ENCODE peak calls at places on chromosomes 5 and 9, in nine cellular contexts. H is PC-3, O is fibroblast of lung, N is HCT116, V is MM.1S, T is neuronal stem cell, M is GM12878, G is A549, I is IMR-90. P is an unnamed sample.

GRCh38 chr5:146213210-146213838 is 9.9 kb downstream of the RBM27 start:
- DNase-seq in N (no peak), H (no peak), G (peak; percentile 41), T (no peak), I (peak; percentile 4), M (no peak), V (no peak), O (peak; percentile 47), P (no peak)

GRCh38 chr9:126869368-126869767 is 8.9 kb downstream of the ZBTB34 start:
- DNase-seq in V (no peak), M (no peak), G (no peak), I (peak; percentile 10), N (no peak), O (peak; percentile 52), T (no peak), H (no peak), P (no peak)

GRCh38 chr5:67493676-67494075 is 297.1 kb upstream of the CD180 start:
- DNase-seq in N (peak; percentile 3), T (no peak), V (no peak), I (no peak), O (peak; percentile 6), H (peak; percentile 43), M (no peak), G (peak; percentile 26), P (no peak)

GRCh38 chr5:178351950-178352349 is 119.3 kb upstream of the PHYKPL start:
- DNase-seq in G (no peak), O (no peak), N (no peak), I (no peak), M (no peak), T (no peak), H (no peak), V (no peak), P (no peak)

GRCh38 chr9:110440161-110440560 is 102.5 kb upstream of the TXNDC8 start:
- DNase-seq in H (peak; percentile 13), O (peak; percentile 95), M (no peak), I (peak; percentile 96), N (no peak), T (no peak), V (no peak), G (no peak), P (no peak)

GRCh38 chr5:80255425-80255751 is 460 bp downstream of the SERINC5 start:
- DNase-seq in T (peak; percentile 49), V (peak; percentile 44), I (peak; percentile 50), N (no peak), H (peak; percentile 53), G (peak; percentile 51), M (no peak), O (peak; percentile 68), P (no peak)

GRCh38 chr5:106189121-106189809 is 1481.5 kb downstream of the EFNA5 start:
- DNase-seq in T (no peak), M (no peak), I (no peak), O (no peak), V (no peak), N (no peak), G (no peak), H (peak; percentile 60), P (no peak)

GRCh38 chr5:69368458-69369368 is 607 bp downstream of the AK6 start:
- DNase-seq in I (peak; percentile 54), T (peak; percentile 11), H (peak; percentile 16), N (peak; percentile 31), V (no peak), M (no peak), G (peak; percentile 3), O (peak; percentile 59), P (no peak)

GRCh38 chr5:41290810-41291209 is 77.5 kb upstream of the C6 start:
- DNase-seq in M (no peak), N (no peak), T (no peak), H (no peak), I (no peak), V (no peak), G (no peak), O (no peak), P (no peak)

GRCh38 chr5:170329524-170329923 is 31.9 kb upstream of the LCP2 start:
- DNase-seq in V (no peak), I (no peak), N (no peak), G (no peak), O (no peak), T (no peak), M (no peak), H (no peak), P (no peak)
- H3K4me2 ChIP-seq in V (no peak overlapping the region), I (no peak overlapping the region), N (no peak overlapping the region), G (no peak overlapping the region), O (no peak overlapping the region), T (no peak overlapping the region), M (no peak overlapping the region), H (no peak overlapping the region), P (no peak overlapping the region)

GRCh38 chr9:71937070-71937625 is 25.7 kb downstream of the C9orf85 start:
- DNase-seq in M (no peak), V (no peak), G (no peak), N (no peak), T (no peak), I (no peak), H (no peak), O (no peak), P (no peak)
- H3K4me2 ChIP-seq in M (no peak overlapping the region), V (no peak overlapping the region), G (no peak overlapping the region), N (no peak overlapping the region), T (no peak overlapping the region), I (no peak overlapping the region), H (no peak overlapping the region), O (no peak overlapping the region), P (peak overlapping the region; percentile 94)

DNA sequence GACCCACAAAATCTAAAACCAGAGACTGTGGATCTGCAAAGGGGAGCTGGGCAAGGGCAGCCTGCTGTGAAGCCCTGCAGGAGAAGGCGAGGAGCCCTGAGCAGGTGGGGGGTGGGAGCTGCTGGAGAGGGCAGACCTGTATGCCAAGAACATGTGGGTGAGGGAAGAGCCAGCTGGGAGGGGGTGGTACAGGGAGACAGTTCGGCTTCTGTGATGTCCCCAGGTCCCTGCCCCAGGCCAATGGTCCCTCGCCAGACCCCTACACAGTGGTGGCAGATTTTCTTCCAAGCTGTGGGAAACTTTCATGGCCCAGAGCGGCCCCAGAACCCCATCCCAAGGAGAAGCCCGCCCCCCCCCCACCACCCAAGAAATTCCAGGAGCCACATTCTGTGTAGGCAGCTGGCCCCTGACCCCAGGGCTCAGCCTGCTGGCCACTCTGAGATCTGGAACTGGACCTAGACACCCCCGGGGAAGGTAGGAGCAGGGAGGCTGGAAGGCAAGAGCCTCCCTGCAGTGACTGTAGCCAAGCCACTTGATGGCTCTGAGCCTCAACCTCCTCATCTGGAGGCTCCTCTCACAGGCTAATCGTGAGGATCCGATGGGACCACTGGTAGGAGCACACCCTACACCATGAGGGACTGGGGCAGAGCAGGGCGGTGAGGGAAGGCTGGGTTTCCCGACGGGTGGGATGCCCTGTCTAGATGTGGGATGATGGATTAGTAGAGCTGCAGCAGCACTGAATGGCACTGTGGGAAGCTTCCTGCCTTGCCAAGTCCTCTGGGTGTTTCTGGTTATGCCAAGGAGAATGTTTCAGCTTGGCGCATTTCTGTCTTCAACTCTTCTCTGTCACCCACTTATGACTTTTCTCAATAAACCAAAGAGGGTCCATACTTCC is 22.6 kb upstream of the CSF1R start:
- DNase-seq in N (no peak), G (no peak), M (no peak), O (no peak), T (no peak), I (no peak), H (no peak), V (no peak), P (no peak)
- H3K4me2 ChIP-seq in N (no peak overlapping the region), G (no peak overlapping the region), M (no peak overlapping the region), O (no peak overlapping the region), T (no peak overlapping the region), I (no peak overlapping the region), H (no peak overlapping the region), V (no peak overlapping the region), P (no peak overlapping the region)

DNA sequence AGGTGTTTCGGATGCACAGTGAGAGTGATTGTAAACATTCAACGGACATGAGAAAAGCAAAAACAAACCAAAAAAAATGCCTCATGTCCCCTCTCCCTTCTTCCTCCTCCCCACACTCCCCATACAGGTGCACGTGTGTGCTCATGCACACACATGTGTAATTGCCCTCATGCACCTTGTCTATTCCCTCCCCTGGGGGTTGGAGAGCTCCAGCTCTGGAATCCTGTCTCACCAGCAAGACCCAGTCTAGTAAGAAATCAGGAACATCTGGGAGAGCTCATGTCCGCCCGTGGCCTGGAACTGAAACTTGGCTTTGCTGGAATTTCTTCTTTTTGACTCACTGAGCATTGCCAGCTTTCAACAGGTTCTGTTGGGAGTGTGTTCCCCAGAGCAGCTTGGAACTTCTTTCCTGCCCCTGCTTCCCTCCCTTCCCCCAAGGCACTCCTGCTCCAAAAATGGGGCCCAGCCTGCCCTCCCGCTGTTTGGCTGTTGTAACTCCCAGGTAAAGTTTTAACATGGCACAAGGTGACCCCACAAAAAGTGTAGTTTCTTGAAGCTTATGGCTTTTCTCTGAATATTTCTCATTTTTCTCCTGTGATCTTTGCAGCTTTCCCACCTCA is 190.1 kb downstream of the NR3C1 start:
- DNase-seq in H (no peak), V (no peak), T (no peak), O (peak; percentile 66), M (no peak), I (peak; percentile 54), G (no peak), N (no peak), P (no peak)
- H3K4me2 ChIP-seq in H (no peak overlapping the region), V (peak overlapping the region; percentile 60), T (no peak overlapping the region), O (peak overlapping the region; percentile 65), M (peak overlapping the region; percentile 85), I (no peak overlapping the region), G (no peak overlapping the region), N (no peak overlapping the region), P (peak overlapping the region; percentile 52)

GRCh38 chr5:154683101-154683757 is 71.9 kb upstream of the LARP1 start:
- DNase-seq in G (no peak), H (no peak), M (no peak), N (no peak), T (no peak), O (no peak), V (peak; percentile 50), I (no peak), P (no peak)

GRCh38 chr5:154674029-154674428 is 81.1 kb upstream of the LARP1 start:
- DNase-seq in O (no peak), N (no peak), T (no peak), V (no peak), M (no peak), G (no peak), I (no peak), H (no peak), P (no peak)

GRCh38 chr5:154677921-154678320 is 77.3 kb upstream of the LARP1 start:
- DNase-seq in I (peak; percentile 19), O (peak; percentile 30), G (peak; percentile 11), T (no peak), M (no peak), H (no peak), V (no peak), N (no peak), P (no peak)

GRCh38 chr5:154676508-154676907 is 78.7 kb upstream of the LARP1 start:
- DNase-seq in M (no peak), T (no peak), N (no peak), H (no peak), G (no peak), V (no peak), O (no peak), I (no peak), P (no peak)

DNA sequence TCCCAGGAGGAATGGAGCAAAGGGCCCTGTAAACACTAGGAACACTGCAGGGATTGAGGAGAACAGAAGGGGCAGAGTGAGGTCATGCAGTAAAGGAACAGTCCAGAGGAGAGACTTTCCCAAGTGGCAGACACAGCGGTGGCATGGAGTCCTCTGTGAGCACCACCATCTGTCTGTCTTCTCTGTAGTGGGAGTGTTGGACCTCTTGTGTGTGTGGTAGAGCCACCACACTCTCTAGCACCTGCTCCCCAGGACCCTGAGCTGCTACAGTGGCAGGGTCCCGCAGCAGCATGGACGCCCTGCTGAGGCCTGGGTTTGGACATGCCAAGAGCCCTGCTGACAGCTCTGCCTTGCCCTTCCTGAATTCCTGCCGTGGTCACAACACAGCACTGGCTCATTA is 75.7 kb upstream of the LARP1 start:
- DNase-seq in M (no peak), G (no peak), O (no peak), H (no peak), T (no peak), V (no peak), I (no peak), N (no peak), P (no peak)
- H3K4me2 ChIP-seq in M (no peak overlapping the region), G (no peak overlapping the region), O (no peak overlapping the region), H (no peak overlapping the region), T (no peak overlapping the region), V (no peak overlapping the region), I (no peak overlapping the region), N (no peak overlapping the region), P (no peak overlapping the region)

P was measured in keratinocyte.